ENCODE peak calls at places on chromosomes 2 and 18, in nine cellular contexts. N is Panc1, C is ascending aorta, R is breast epithelium, Y is cardiac fibroblast, F is AG10803, V is pancreas, E is cardiac muscle cell, I is GM12865. O is an unnamed sample.

GRCh38 chr18:13447621-13448020 is 229.1 kb downstream of the LDLRAD4 start:
- DNase-seq in Y (peak), N (no peak), F (peak), R (no peak), E (peak), I (no peak), C (peak), V (no peak), O (no peak)

GRCh38 chr2:105405291-105405690 is 6.4 kb upstream of the FHL2 start:
- DNase-seq in Y (peak), N (no peak), R (no peak), F (peak), C (no peak), E (no peak), V (no peak), I (no peak), O (no peak)

GRCh38 chr18:69838620-69839411 is 108.9 kb downstream of the CD226 start:
- DNase-seq in C (no peak), E (no peak), N (no peak), Y (no peak), R (no peak), V (no peak), I (peak), F (no peak), O (no peak)

GRCh38 chr2:210963386-210963785 is 407.0 kb downstream of the CPS1 start:
- DNase-seq in F (no peak), C (no peak), I (no peak), Y (no peak), E (no peak), V (no peak), R (no peak), N (no peak), O (no peak)

GRCh38 chr2:159574246-159574645 is 42.1 kb downstream of the BAZ2B start:
- DNase-seq in C (no peak), I (no peak), V (no peak), R (no peak), N (no peak), E (peak), Y (peak), F (peak), O (no peak)

GRCh38 chr2:171523339-171523931 is 1.2 kb downstream of the CYBRD1 start:
- DNase-seq in I (peak), R (peak), F (peak), C (peak), E (peak), V (peak), Y (peak), N (no peak), O (peak)

GRCh38 chr2:172572981-172573380 is 17.1 kb downstream of the PDK1 start:
- DNase-seq in V (no peak), E (no peak), F (no peak), I (no peak), R (no peak), N (no peak), C (no peak), Y (no peak), O (no peak)

GRCh38 chr18:36088256-36088655 is 20.9 kb upstream of the RPRD1A start:
- DNase-seq in N (no peak), E (no peak), Y (no peak), V (no peak), R (no peak), I (no peak), F (no peak), C (no peak), O (no peak)

GRCh38 chr2:214671330-214671850 is 138.1 kb downstream of the BARD1 start:
- DNase-seq in C (no peak), Y (no peak), N (no peak), F (no peak), I (no peak), R (no peak), V (no peak), E (no peak), O (no peak)

GRCh38 chr2:62787381-62787780 is 81.9 kb downstream of the EHBP1 start:
- DNase-seq in Y (peak), I (peak), R (no peak), C (no peak), E (peak), F (peak), V (no peak), N (peak), O (no peak)

GRCh38 chr18:8106603-8107002 is 502.6 kb upstream of the RAB12 start:
- DNase-seq in V (no peak), F (no peak), R (no peak), C (no peak), N (no peak), E (no peak), I (no peak), Y (no peak), O (no peak)

GRCh38 chr2:73984922-73985317 is 210 bp downstream of the TET3 start:
- DNase-seq in F (no peak), I (no peak), V (peak), C (no peak), E (no peak), Y (peak), R (peak), N (no peak), O (peak)

GRCh38 chr18:62138836-62139235 is 48.0 kb downstream of the PIGN start:
- DNase-seq in R (no peak), N (no peak), I (no peak), Y (no peak), F (no peak), E (no peak), V (no peak), C (no peak), O (no peak)

GRCh38 chr2:37037771-37038170 is 46.4 kb downstream of the HEATR5B start:
- DNase-seq in E (no peak), V (no peak), C (no peak), R (no peak), N (no peak), F (no peak), Y (no peak), I (no peak), O (no peak)

GRCh38 chr2:73283545-73284295 is 558 bp downstream of the FBXO41 start:
- DNase-seq in E (no peak), Y (no peak), R (no peak), F (no peak), I (peak), V (no peak), N (no peak), C (peak), O (no peak)

GRCh38 chr2:74181739-74182138 is 3.1 kb upstream of the MOB1A start:
- DNase-seq in C (peak), I (peak), F (peak), E (no peak), R (no peak), V (no peak), Y (no peak), N (no peak), O (no peak)

GRCh38 chr2:219618733-219619122 is 8.7 kb upstream of the SLC4A3 start:
- DNase-seq in Y (no peak), R (no peak), I (no peak), N (no peak), F (no peak), E (no peak), V (no peak), C (no peak), O (no peak)

GRCh38 chr2:96353032-96353561 is 17.5 kb downstream of the NCAPH start:
- DNase-seq in F (peak), V (no peak), N (no peak), R (peak), C (peak), Y (no peak), E (no peak), I (no peak), O (no peak)

GRCh38 chr2:195313976-195314375 is 343.1 kb upstream of the SLC39A10 start:
- DNase-seq in C (no peak), F (no peak), R (no peak), I (peak), Y (no peak), N (no peak), E (no peak), V (no peak), O (no peak)

GRCh38 chr18:48124857-48125626 is 194.6 kb upstream of the SMAD2 start:
- DNase-seq in C (no peak), F (no peak), E (no peak), I (peak), R (no peak), V (no peak), Y (no peak), N (no peak), O (no peak)

GRCh38 chr2:169276045-169276444 is 86.3 kb downstream of the LRP2 start:
- DNase-seq in N (no peak), F (no peak), R (no peak), C (no peak), V (no peak), I (no peak), E (peak), Y (peak), O (no peak)

GRCh38 chr2:10750610-10751009 is 29.2 kb downstream of the ATP6V1C2 start:
- DNase-seq in V (no peak), E (no peak), C (no peak), N (no peak), R (no peak), Y (no peak), F (no peak), I (no peak), O (no peak)

GRCh38 chr2:159996792-159997546 is 65.4 kb downstream of the PLA2R1 start:
- DNase-seq in Y (peak), I (no peak), N (no peak), C (no peak), E (peak), F (peak), R (no peak), V (no peak), O (no peak)

GRCh38 chr2:218255441-218255840 is 5.4 kb upstream of the GPBAR1 start:
- DNase-seq in Y (no peak), N (no peak), F (peak), C (no peak), E (peak), R (no peak), I (no peak), V (no peak), O (no peak)

GRCh38 chr2:24832991-24833671 is 39.9 kb downstream of the CENPO start:
- DNase-seq in C (no peak), F (no peak), I (no peak), V (peak), Y (no peak), N (no peak), R (no peak), E (no peak), O (no peak)

GRCh38 chr2:109558076-109558882 is 55.5 kb downstream of the SEPTIN10 start:
- DNase-seq in R (no peak), N (peak), Y (peak), I (no peak), E (peak), V (no peak), F (peak), C (peak), O (no peak)

GRCh38 chr2:186532891-186533290 is 46.8 kb downstream of the ZC3H15 start:
- DNase-seq in E (peak), R (no peak), I (no peak), V (no peak), Y (peak), C (no peak), F (no peak), N (no peak), O (no peak)

GRCh38 chr2:86223098-86223681 is 23.9 kb downstream of the MRPL35 start:
- DNase-seq in R (no peak), I (no peak), E (peak), V (no peak), Y (peak), C (peak), F (peak), N (no peak), O (no peak)

GRCh38 chr18:8794133-8794986 is 89.0 kb downstream of the MTCL1 start:
- DNase-seq in E (peak), N (no peak), R (no peak), C (no peak), Y (no peak), V (no peak), I (no peak), F (peak), O (no peak)

GRCh38 chr2:10449838-10450691 is 1.9 kb upstream of the ODC1 start:
- DNase-seq in C (no peak), R (no peak), F (no peak), N (no peak), V (no peak), I (no peak), E (peak), Y (peak), O (no peak)

GRCh38 chr2:40281021-40281940 is 170.6 kb downstream of the SLC8A1 start:
- DNase-seq in C (peak), Y (peak), E (peak), R (no peak), I (peak), F (peak), V (no peak), N (no peak), O (no peak)

GRCh38 chr2:220550995-220551702 is 923.7 kb downstream of the SLC4A3 start:
- DNase-seq in R (no peak), Y (no peak), C (no peak), F (no peak), E (no peak), N (no peak), I (no peak), V (no peak), O (no peak)

GRCh38 chr2:88669371-88670214 is 21.9 kb upstream of the RPIA start:
- DNase-seq in R (no peak), E (peak), C (no peak), Y (peak), I (peak), V (no peak), F (peak), N (no peak), O (peak)

GRCh38 chr2:103656558-103656957 is 894.7 kb downstream of the TMEM182 start:
- DNase-seq in F (no peak), R (no peak), E (no peak), I (no peak), N (no peak), Y (no peak), V (no peak), C (no peak), O (no peak)

GRCh38 chr18:69539404-69539803 is 138.7 kb downstream of the DOK6 start:
- DNase-seq in N (no peak), V (no peak), I (no peak), C (no peak), F (no peak), Y (no peak), R (no peak), E (no peak), O (no peak)

GRCh38 chr2:152925540-152926448 is 207.4 kb downstream of the ARL6IP6 start:
- DNase-seq in I (peak), N (peak), V (peak), C (no peak), F (peak), R (no peak), Y (peak), E (peak), O (peak)

GRCh38 chr2:19823507-19823906 is 78.3 kb downstream of the TTC32 start:
- DNase-seq in R (no peak), V (no peak), Y (no peak), I (no peak), E (no peak), F (peak), N (no peak), C (no peak), O (no peak)

GRCh38 chr18:51077217-51077616 is 47.2 kb downstream of the SMAD4 start:
- DNase-seq in Y (peak), R (no peak), E (peak), N (no peak), I (peak), F (peak), C (no peak), V (no peak), O (no peak)

GRCh38 chr2:231394201-231395141 is 1.0 kb upstream of the B3GNT7 start:
- DNase-seq in I (peak), R (no peak), F (no peak), Y (no peak), C (no peak), E (no peak), N (no peak), V (no peak), O (no peak)
- TF ChIP-seq CTCF in I (peak), R (no peak), F (peak), Y (peak), C (no peak), E (peak), N (peak), V (no peak), O (peak)

GRCh38 chr2:232523682-232524597 is 2.0 kb upstream of the CHRND start:
- DNase-seq in Y (peak), V (peak), C (no peak), R (no peak), E (peak), I (peak), F (peak), N (no peak), O (peak)
- TF ChIP-seq CTCF in Y (peak), V (no peak), C (no peak), R (no peak), E (peak), I (peak), F (no peak), N (peak), O (peak)

GRCh38 chr2:237743561-237744269 is 54.9 kb upstream of the RBM44 start:
- DNase-seq in F (peak), N (no peak), I (no peak), R (no peak), C (peak), Y (no peak), V (no peak), E (no peak), O (no peak)
- TF ChIP-seq CTCF in F (peak), N (no peak), I (no peak), R (no peak), C (no peak), Y (no peak), V (no peak), E (no peak), O (peak)

GRCh38 chr2:102000813-102001766 is 9.3 kb downstream of the IL1R2 start:
- DNase-seq in N (no peak), F (no peak), Y (no peak), R (no peak), I (peak), V (no peak), C (no peak), E (no peak), O (no peak)

GRCh38 chr2:102003696-102004095 is 11.9 kb downstream of the IL1R2 start:
- DNase-seq in F (no peak), V (no peak), R (no peak), C (no peak), I (no peak), E (no peak), Y (no peak), N (no peak), O (no peak)

GRCh38 chr2:102001767-102002142 is 10.0 kb downstream of the IL1R2 start:
- DNase-seq in F (no peak), I (no peak), V (no peak), N (no peak), Y (no peak), E (no peak), C (no peak), R (no peak), O (no peak)

GRCh38 chr2:102000012-102000411 is 8.3 kb downstream of the IL1R2 start:
- DNase-seq in I (no peak), C (no peak), Y (peak), N (no peak), F (no peak), R (no peak), E (no peak), V (no peak), O (no peak)

GRCh38 chr2:102002229-102002628 is 10.5 kb downstream of the IL1R2 start:
- DNase-seq in F (no peak), V (no peak), E (no peak), Y (no peak), R (no peak), I (no peak), C (no peak), N (no peak), O (no peak)
- TF ChIP-seq CTCF in F (no peak), V (no peak), E (no peak), Y (no peak), R (no peak), I (no peak), C (no peak), N (no peak), O (no peak)

GRCh38 chr2:238325694-238326093 is 5.4 kb downstream of the TRAF3IP1 start:
- DNase-seq in R (no peak), I (no peak), F (no peak), C (no peak), Y (no peak), V (no peak), E (no peak), N (no peak), O (no peak)

GRCh38 chr2:238320246-238320647 is at the start of gene TRAF3IP1:
- DNase-seq in V (peak), I (peak), F (peak), R (peak), E (peak), N (peak), Y (peak), C (peak), O (peak)

GRCh38 chr2:238322001-238322411 is 1.7 kb downstream of the TRAF3IP1 start:
- DNase-seq in V (no peak), R (no peak), F (no peak), C (peak), E (no peak), I (no peak), Y (no peak), N (no peak), O (no peak)

GRCh38 chr2:238321467-238321866 is 1.1 kb downstream of the TRAF3IP1 start:
- DNase-seq in V (no peak), E (no peak), R (no peak), Y (no peak), I (no peak), C (peak), F (no peak), N (no peak), O (no peak)

GRCh38 chr2:238320648-238321281 is 447 bp downstream of the TRAF3IP1 start:
- DNase-seq in Y (peak), F (peak), C (peak), E (peak), R (no peak), V (peak), N (no peak), I (no peak), O (no peak)
- TF ChIP-seq CTCF in Y (no peak), F (no peak), C (no peak), E (no peak), R (no peak), V (no peak), N (no peak), I (no peak), O (no peak)

DNA sequence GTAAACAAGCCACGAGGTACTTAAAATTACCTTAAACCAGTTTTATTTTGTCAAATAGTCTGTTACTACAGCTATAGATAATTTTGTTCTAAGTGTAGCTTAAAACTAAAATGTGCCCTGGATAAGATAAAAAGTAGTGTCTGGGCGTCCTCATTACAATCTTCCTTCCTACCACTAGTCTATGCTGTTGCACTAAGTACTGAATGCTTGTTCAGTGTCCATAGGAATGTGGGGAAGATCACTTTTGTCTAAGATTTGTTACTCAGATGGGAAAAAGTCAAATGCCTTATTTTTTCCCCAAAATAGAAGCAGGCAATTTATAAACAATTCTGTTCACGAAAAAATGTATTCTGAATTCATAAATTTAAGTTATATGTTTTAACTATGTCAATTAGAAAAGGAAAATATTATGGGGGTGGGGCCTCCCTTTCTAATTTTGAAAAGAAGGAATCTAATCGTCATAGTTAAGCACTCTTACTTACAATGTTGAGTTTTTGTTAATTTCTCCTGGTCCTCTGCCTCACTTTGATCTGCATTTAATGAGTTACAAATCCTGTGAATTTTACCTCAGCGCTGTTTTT is 140.4 kb upstream of the VRK2 start:
- DNase-seq in V (no peak), R (no peak), F (peak), Y (peak), N (peak), I (peak), E (peak), C (no peak), O (no peak)
- TF ChIP-seq CTCF in V (peak), R (no peak), F (peak), Y (peak), N (peak), I (peak), E (peak), C (peak), O (peak)

GRCh38 chr2:2229898-2230817 is 100.9 kb downstream of the MYT1L start:
- DNase-seq in V (peak), N (no peak), C (no peak), F (peak), R (no peak), I (no peak), E (no peak), Y (no peak), O (no peak)
- TF ChIP-seq CTCF in V (no peak), N (peak), C (no peak), F (peak), R (no peak), I (no peak), E (no peak), Y (no peak), O (peak)

DNA sequence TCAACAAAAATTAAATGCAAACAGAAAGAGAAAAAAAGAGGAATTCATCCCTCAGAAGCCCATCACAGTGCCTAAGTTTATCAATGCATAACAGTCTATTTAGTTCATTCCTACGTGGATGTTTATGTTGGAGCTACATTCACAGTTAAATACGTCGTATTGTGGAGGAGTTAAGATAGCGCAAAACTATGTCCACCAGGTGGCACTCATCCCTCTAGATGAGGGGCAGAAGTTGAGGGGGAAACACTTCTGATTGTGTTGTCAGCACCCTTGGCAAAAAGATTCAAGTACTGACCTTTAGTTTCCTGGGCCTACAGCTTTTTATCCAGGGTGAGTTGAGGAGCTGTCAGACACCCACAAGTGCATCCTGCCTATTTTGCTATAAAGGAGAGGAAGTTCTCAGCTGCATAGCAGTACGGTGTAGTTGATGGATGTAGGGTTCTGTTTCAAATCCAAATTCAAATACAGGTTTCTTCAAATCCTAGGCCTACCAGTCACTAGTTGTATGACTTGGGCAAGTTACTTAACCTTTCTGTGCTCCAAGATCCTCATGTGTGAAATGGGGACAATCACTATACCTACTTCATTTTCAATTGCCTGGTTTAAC is 26.8 kb upstream of the MYO1B start:
- DNase-seq in Y (peak), N (peak), F (peak), R (no peak), E (peak), V (no peak), I (peak), C (no peak), O (peak)
- TF ChIP-seq CTCF in Y (peak), N (peak), F (peak), R (no peak), E (peak), V (peak), I (peak), C (peak), O (peak)